ENCODE peak calls at places on chromosomes 16 and 17, in nine cellular contexts. B, L, J, U, X, G, V, K and I are unnamed samples.

GRCh38 chr17:36941265-36942021 is 4.2 kb downstream of the LHX1 start:
- DNase-seq in B (no peak), L (no peak), J (no peak), U (no peak), X (no peak), G (no peak), V (no peak), K (no peak), I (no peak)

GRCh38 chr17:81871387-81872120 is 417 bp upstream of the ARHGDIA start:
- DNase-seq in B (peak), L (peak), J (peak), U (peak), X (peak), G (peak), V (peak), K (peak), I (peak)

GRCh38 chr16:15916323-15916722 is 27.9 kb upstream of the CEP20 start:
- DNase-seq in B (no peak), L (no peak), J (no peak), U (no peak), X (no peak), G (no peak), V (no peak), K (no peak), I (no peak)

GRCh38 chr16:68229431-68230175 is 6.3 kb downstream of the ESRP2 start:
- DNase-seq in B (no peak), L (peak), J (peak), U (no peak), X (peak), G (no peak), V (peak), K (peak), I (no peak)

GRCh38 chr17:66514227-66514806 is 211.9 kb downstream of the PRKCA start:
- DNase-seq in B (no peak), L (peak), J (no peak), U (no peak), X (peak), G (no peak), V (peak), K (no peak), I (no peak)

GRCh38 chr17:73474370-73474988 is 162.7 kb upstream of the CDC42EP4 start:
- DNase-seq in B (peak), L (peak), J (no peak), U (no peak), X (peak), G (peak), V (peak), K (no peak), I (peak)

GRCh38 chr16:676565-677297 is 1.3 kb downstream of the RHBDL1 start:
- DNase-seq in B (peak), L (no peak), J (no peak), U (no peak), X (no peak), G (no peak), V (no peak), K (no peak), I (no peak)

GRCh38 chr17:44223574-44224046 is 4.1 kb upstream of the UBTF start:
- DNase-seq in B (peak), L (peak), J (no peak), U (no peak), X (peak), G (no peak), V (peak), K (no peak), I (no peak)

GRCh38 chr17:5237541-5238016 is 2.9 kb upstream of the SCIMP start:
- DNase-seq in B (peak), L (peak), J (peak), U (no peak), X (peak), G (no peak), V (peak), K (peak), I (no peak)

GRCh38 chr17:7398612-7399011 is 4.3 kb upstream of the PLSCR3 start:
- DNase-seq in B (no peak), L (no peak), J (no peak), U (no peak), X (no peak), G (no peak), V (no peak), K (no peak), I (no peak)

GRCh38 chr16:10938321-10938720 is 3.9 kb downstream of the DEXI start:
- DNase-seq in B (peak), L (no peak), J (peak), U (no peak), X (no peak), G (no peak), V (no peak), K (no peak), I (no peak)

GRCh38 chr17:27747462-27748359 is 52.6 kb downstream of the NOS2 start:
- DNase-seq in B (peak), L (no peak), J (no peak), U (no peak), X (no peak), G (no peak), V (no peak), K (no peak), I (no peak)
- TF ChIP-seq CTCF in B (no peak), L (peak), J (peak), U (no peak), X (no peak), G (no peak), V (peak), K (peak), I (no peak)

DNA sequence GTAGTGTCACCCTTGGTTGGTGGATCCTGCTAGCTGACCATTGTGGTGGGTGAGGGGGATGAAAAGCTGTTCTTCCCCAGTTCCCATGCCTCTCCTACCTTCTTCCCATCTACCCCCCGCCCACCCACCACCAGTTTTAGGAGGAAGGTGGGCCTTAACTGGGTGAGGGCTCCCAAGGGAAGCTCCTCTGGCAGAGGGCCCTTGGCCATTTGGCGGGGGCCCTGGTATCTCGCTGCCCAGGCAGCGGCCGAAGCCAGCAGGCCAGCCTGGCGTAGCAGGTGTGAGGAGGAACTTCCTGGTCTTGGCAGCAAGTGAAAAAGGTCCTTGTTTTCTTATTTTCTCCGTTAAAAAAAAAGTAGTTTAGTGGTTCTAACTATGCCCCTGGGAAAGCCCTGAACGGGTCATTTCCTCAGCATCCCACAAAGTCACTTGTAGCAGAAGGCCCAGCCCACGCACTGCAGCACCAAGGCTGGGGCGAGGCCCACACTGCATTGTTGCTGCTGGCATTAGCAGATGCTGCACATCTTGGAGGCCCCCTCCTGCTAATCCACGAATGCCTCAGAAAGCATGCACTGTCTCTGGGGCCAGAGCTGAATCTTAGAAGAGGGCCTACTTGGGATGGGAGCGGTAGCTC is 72.5 kb downstream of the MPRIP start:
- DNase-seq in B (no peak), L (peak), J (peak), U (no peak), X (peak), G (no peak), V (no peak), K (no peak), I (no peak)
- TF ChIP-seq CTCF in B (no peak), L (no peak), J (no peak), U (no peak), X (no peak), G (no peak), V (no peak), K (no peak), I (no peak)

DNA sequence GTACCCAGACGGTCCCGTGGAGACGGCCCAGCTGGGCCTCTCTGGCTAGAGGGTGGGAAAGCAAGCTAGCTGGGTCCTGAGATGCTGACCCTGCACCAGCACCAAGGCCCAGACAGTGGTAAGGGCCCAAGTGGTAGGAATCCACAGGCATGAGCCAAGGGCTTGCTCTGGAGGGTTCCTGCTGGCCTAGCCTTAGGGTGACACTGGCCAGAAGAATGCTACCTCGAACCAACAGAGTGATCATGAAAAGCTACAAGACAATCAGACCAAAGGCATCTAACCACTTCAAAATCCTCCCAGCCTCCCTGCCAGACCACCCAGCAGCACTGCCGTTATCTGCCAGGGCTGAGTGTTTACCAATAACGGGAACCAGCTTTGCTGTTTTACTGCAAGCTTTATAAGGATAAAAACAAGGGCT is 13.2 kb downstream of the HIC1 start:
- DNase-seq in B (no peak), L (peak), J (no peak), U (no peak), X (peak), G (no peak), V (peak), K (no peak), I (no peak)
- TF ChIP-seq CTCF in B (no peak), L (peak), J (no peak), U (no peak), X (peak), G (no peak), V (no peak), K (no peak), I (no peak)

GRCh38 chr17:32970281-32970680 is 21.4 kb upstream of the SPACA3 start:
- DNase-seq in B (no peak), L (peak), J (peak), U (no peak), X (peak), G (no peak), V (no peak), K (no peak), I (no peak)
- TF ChIP-seq CTCF in B (no peak), L (no peak), J (no peak), U (no peak), X (no peak), G (no peak), V (no peak), K (no peak), I (no peak)

GRCh38 chr17:42027540-42027889 is 7.6 kb downstream of the NKIRAS2 start:
- DNase-seq in B (no peak), L (no peak), J (no peak), U (no peak), X (no peak), G (no peak), V (no peak), K (no peak), I (no peak)

GRCh38 chr17:42028791-42029127 is 8.9 kb downstream of the NKIRAS2 start:
- DNase-seq in B (no peak), L (no peak), J (no peak), U (no peak), X (no peak), G (no peak), V (no peak), K (no peak), I (no peak)

GRCh38 chr17:42025191-42025579 is 5.3 kb downstream of the NKIRAS2 start:
- DNase-seq in B (no peak), L (no peak), J (no peak), U (no peak), X (no peak), G (no peak), V (no peak), K (no peak), I (no peak)

GRCh38 chr17:42026821-42027539 is 7.1 kb downstream of the NKIRAS2 start:
- DNase-seq in B (no peak), L (no peak), J (no peak), U (no peak), X (no peak), G (no peak), V (no peak), K (no peak), I (no peak)

DNA sequence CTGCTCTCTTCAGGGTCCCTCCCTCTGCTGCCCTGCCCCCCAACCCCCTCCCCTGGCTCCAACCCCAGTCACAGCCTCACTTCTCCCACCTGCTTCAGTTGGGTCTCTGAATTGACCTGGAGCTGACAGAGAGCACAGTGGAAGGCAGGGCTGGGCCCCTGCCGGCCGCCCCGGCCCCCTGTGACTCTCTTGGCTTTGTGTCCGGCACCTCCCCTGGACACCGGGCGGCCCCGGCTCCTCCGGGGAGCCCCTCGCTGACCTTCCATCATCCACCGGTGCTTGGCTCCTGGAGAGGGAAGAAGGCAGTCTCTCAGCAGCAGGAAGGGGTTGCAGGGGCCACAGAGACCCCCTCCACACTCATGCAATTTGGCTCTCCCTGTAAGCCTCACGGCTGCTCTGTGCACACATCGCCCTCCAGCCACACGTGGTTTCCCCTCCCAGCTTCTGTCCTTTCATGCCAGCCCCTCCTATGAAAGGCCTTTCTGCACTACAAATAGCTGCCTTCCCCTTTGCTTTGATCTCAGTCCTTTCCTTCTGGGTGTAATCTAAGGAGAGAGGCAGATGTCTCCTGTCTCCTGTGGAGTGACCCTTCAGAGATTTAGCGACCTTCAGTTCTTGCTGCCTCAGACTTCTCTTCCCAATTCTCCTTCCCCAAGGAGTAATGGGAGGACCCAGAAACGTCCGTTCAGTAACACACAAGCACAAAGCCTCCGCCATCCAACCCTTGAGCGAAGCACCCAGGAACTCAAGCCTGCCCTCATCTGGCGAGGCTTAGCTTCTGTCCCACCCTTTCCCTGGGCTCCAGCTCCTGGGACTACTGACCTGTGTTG is 8.3 kb downstream of the NKIRAS2 start:
- DNase-seq in B (no peak), L (peak), J (no peak), U (no peak), X (no peak), G (no peak), V (no peak), K (no peak), I (no peak)
- TF ChIP-seq CTCF in B (no peak), L (peak), J (no peak), U (no peak), X (no peak), G (no peak), V (peak), K (no peak), I (no peak)

GRCh38 chr16:47053895-47054294 is 80.4 kb upstream of the DNAJA2 start:
- DNase-seq in B (no peak), L (no peak), J (no peak), U (no peak), X (no peak), G (no peak), V (no peak), K (no peak), I (no peak)

GRCh38 chr16:47052666-47053640 is 79.5 kb upstream of the DNAJA2 start:
- DNase-seq in B (no peak), L (no peak), J (no peak), U (no peak), X (no peak), G (no peak), V (no peak), K (no peak), I (no peak)

GRCh38 chr16:47056704-47057630 is 83.5 kb upstream of the DNAJA2 start:
- DNase-seq in B (no peak), L (no peak), J (no peak), U (peak), X (no peak), G (no peak), V (no peak), K (no peak), I (no peak)

GRCh38 chr16:47055136-47055885 is 81.8 kb upstream of the DNAJA2 start:
- DNase-seq in B (no peak), L (no peak), J (no peak), U (no peak), X (no peak), G (no peak), V (no peak), K (no peak), I (no peak)

GRCh38 chr16:47054306-47054705 is 80.8 kb upstream of the DNAJA2 start:
- DNase-seq in B (no peak), L (no peak), J (no peak), U (no peak), X (no peak), G (no peak), V (no peak), K (no peak), I (no peak)
- TF ChIP-seq CTCF in B (no peak), L (no peak), J (no peak), U (no peak), X (no peak), G (no peak), V (no peak), K (no peak), I (no peak)

GRCh38 chr17:27603446-27603820 is 27.6 kb upstream of the LGALS9 start:
- DNase-seq in B (no peak), L (no peak), J (no peak), U (no peak), X (no peak), G (no peak), V (no peak), K (no peak), I (no peak)
- TF ChIP-seq CTCF in B (no peak), L (no peak), J (no peak), U (no peak), X (no peak), G (no peak), V (no peak), K (peak), I (no peak)

GRCh38 chr16:85454171-85454883 is 158.8 kb upstream of the GSE1 start:
- DNase-seq in B (no peak), L (no peak), J (no peak), U (no peak), X (no peak), G (no peak), V (peak), K (no peak), I (no peak)
- TF ChIP-seq CTCF in B (no peak), L (no peak), J (no peak), U (no peak), X (no peak), G (no peak), V (no peak), K (no peak), I (no peak)

GRCh38 chr17:9517396-9517795 is 58.2 kb downstream of the STX8 start:
- DNase-seq in B (no peak), L (no peak), J (peak), U (no peak), X (no peak), G (no peak), V (no peak), K (no peak), I (no peak)

GRCh38 chr17:9520649-9521435 is 54.8 kb downstream of the STX8 start:
- DNase-seq in B (no peak), L (no peak), J (no peak), U (no peak), X (peak), G (no peak), V (no peak), K (no peak), I (no peak)

GRCh38 chr17:9519873-9520272 is 55.7 kb downstream of the STX8 start:
- DNase-seq in B (no peak), L (no peak), J (no peak), U (no peak), X (no peak), G (no peak), V (no peak), K (no peak), I (no peak)

DNA sequence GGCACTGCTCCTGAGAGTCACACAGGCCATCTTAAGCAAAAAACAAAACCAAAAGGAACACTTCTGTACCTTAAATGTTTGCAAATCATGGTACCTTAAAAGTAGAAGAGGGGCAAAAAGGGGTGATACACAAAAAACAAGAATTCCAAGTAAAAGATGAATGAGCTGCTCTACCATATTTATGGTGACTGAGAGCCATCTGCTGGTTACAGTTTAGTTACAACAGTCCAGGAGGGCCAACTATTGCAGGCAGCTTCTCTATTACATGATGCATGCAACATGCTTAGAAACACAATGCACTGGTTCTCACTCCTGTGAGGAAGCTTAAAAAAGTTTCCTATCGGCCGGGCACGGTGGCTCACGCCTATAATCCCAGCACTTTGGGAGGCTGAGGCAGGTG is 53.5 kb downstream of the STX8 start:
- DNase-seq in B (no peak), L (peak), J (peak), U (no peak), X (peak), G (no peak), V (peak), K (peak), I (no peak)
- TF ChIP-seq CTCF in B (no peak), L (peak), J (peak), U (no peak), X (peak), G (peak), V (peak), K (no peak), I (no peak)